ENCODE peak calls at places on chromosomes 7 and 10, in eight cellular contexts. G is RWPE1, E is neuronal stem cell, B is A549, P is SK-N-SH, L is stomach, W is PC-3, X is left lung. R is an unnamed sample.

GRCh38 chr10:75433216-75433615 is 1.8 kb downstream of the LRMDA start:
- DNase-seq in G (no peak), E (no peak), B (no peak), P (no peak), L (no peak), W (no peak), X (no peak), R (no peak)

GRCh38 chr7:27300401-27300800 is 57.8 kb downstream of the EVX1 start:
- DNase-seq in G (peak), E (no peak), B (no peak), P (no peak), L (no peak), W (peak), X (no peak), R (no peak)

GRCh38 chr7:93298671-93299070 is 66.5 kb downstream of the VPS50 start:
- DNase-seq in G (no peak), E (no peak), B (no peak), P (no peak), L (no peak), W (no peak), X (no peak), R (no peak)

GRCh38 chr10:112797908-112798307 is 152.1 kb upstream of the TCF7L2 start:
- DNase-seq in G (no peak), E (no peak), B (no peak), P (no peak), L (no peak), W (no peak), X (no peak), R (no peak)

GRCh38 chr7:91550931-91551330 is 286.7 kb downstream of the FZD1 start:
- DNase-seq in G (no peak), E (no peak), B (no peak), P (no peak), L (no peak), W (no peak), X (no peak), R (no peak)

GRCh38 chr10:111677747-111678146 is 505.8 kb downstream of the GPAM start:
- DNase-seq in G (no peak), E (no peak), B (no peak), P (peak), L (no peak), W (no peak), X (no peak), R (no peak)

GRCh38 chr7:85950418-85950817 is 693.3 kb upstream of the GRM3 start:
- DNase-seq in G (no peak), E (no peak), B (no peak), P (no peak), L (no peak), W (no peak), X (no peak), R (no peak)

GRCh38 chr7:124033093-124033806 is 383 bp upstream of the TMEM229A start:
- DNase-seq in G (no peak), E (peak), B (no peak), P (peak), L (peak), W (no peak), X (peak), R (peak)

GRCh38 chr7:150451097-150451793 is 815 bp downstream of the GIMAP8 start:
- DNase-seq in G (no peak), E (no peak), B (no peak), P (no peak), L (no peak), W (no peak), X (peak), R (no peak)

GRCh38 chr7:140342732-140343514 is 55.4 kb downstream of the SLC37A3 start:
- DNase-seq in G (no peak), E (no peak), B (peak), P (peak), L (peak), W (peak), X (no peak), R (no peak)

GRCh38 chr7:155007947-155008346 is 5.0 kb upstream of the PAXIP1 start:
- DNase-seq in G (no peak), E (peak), B (peak), P (peak), L (no peak), W (no peak), X (no peak), R (no peak)

GRCh38 chr7:18861514-18861913 is 255.9 kb downstream of the TWIST1 start:
- DNase-seq in G (no peak), E (no peak), B (no peak), P (no peak), L (no peak), W (peak), X (no peak), R (no peak)

GRCh38 chr10:77418211-77418640 is 219.4 kb downstream of the KCNMA1 start:
- DNase-seq in G (no peak), E (no peak), B (no peak), P (no peak), L (no peak), W (no peak), X (no peak), R (no peak)

GRCh38 chr7:45626441-45627430 is 52.6 kb downstream of the ADCY1 start:
- DNase-seq in G (no peak), E (no peak), B (no peak), P (no peak), L (no peak), W (no peak), X (no peak), R (no peak)

GRCh38 chr7:94276046-94276445 is 118.6 kb upstream of the COL1A2 start:
- DNase-seq in G (no peak), E (no peak), B (no peak), P (peak), L (no peak), W (no peak), X (no peak), R (no peak)

GRCh38 chr7:77239471-77239870 is 39.9 kb upstream of the FGL2 start:
- DNase-seq in G (no peak), E (no peak), B (no peak), P (no peak), L (no peak), W (no peak), X (no peak), R (no peak)

GRCh38 chr10:86953747-86954680 is 3.4 kb downstream of the MMRN2 start:
- DNase-seq in G (no peak), E (no peak), B (no peak), P (no peak), L (no peak), W (no peak), X (no peak), R (no peak)

GRCh38 chr10:80472234-80473095 is 18.4 kb downstream of the TSPAN14 start:
- DNase-seq in G (peak), E (no peak), B (peak), P (no peak), L (no peak), W (no peak), X (no peak), R (no peak)

GRCh38 chr10:110395350-110396283 is 90.9 kb upstream of the SMNDC1 start:
- DNase-seq in G (no peak), E (no peak), B (peak), P (no peak), L (peak), W (peak), X (no peak), R (no peak)

GRCh38 chr7:11587048-11587447 is 244.9 kb downstream of the THSD7A start:
- DNase-seq in G (no peak), E (no peak), B (no peak), P (peak), L (no peak), W (no peak), X (no peak), R (no peak)

GRCh38 chr7:82343-83155 is 109.8 kb upstream of the FAM20C start:
- DNase-seq in G (peak), E (no peak), B (no peak), P (peak), L (peak), W (no peak), X (peak), R (no peak)

GRCh38 chr7:131400833-131401593 is 73.3 kb downstream of the MKLN1 start:
- DNase-seq in G (no peak), E (no peak), B (peak), P (no peak), L (no peak), W (peak), X (no peak), R (no peak)

GRCh38 chr10:32937824-32938482 is 20.1 kb downstream of the ITGB1 start:
- DNase-seq in G (no peak), E (no peak), B (peak), P (no peak), L (no peak), W (no peak), X (no peak), R (no peak)

GRCh38 chr7:91519241-91520200 is 255.3 kb downstream of the FZD1 start:
- DNase-seq in G (no peak), E (peak), B (no peak), P (no peak), L (no peak), W (no peak), X (no peak), R (no peak)

GRCh38 chr7:131753620-131754222 is 197.3 kb upstream of the PODXL start:
- DNase-seq in G (peak), E (no peak), B (peak), P (peak), L (no peak), W (peak), X (no peak), R (no peak)

GRCh38 chr10:11058965-11059364 is 41.3 kb downstream of the CELF2 start:
- DNase-seq in G (peak), E (no peak), B (no peak), P (no peak), L (no peak), W (no peak), X (no peak), R (no peak)

GRCh38 chr10:49281461-49281860 is 17.5 kb upstream of the C10orf71 start:
- DNase-seq in G (no peak), E (no peak), B (no peak), P (peak), L (peak), W (no peak), X (no peak), R (no peak)

GRCh38 chr10:53102424-53102823 is 329.8 kb upstream of the MBL2 start:
- DNase-seq in G (no peak), E (no peak), B (no peak), P (no peak), L (no peak), W (peak), X (no peak), R (no peak)

GRCh38 chr10:100882681-100883321 is 30.0 kb upstream of the SLF2 start:
- DNase-seq in G (no peak), E (no peak), B (no peak), P (no peak), L (no peak), W (no peak), X (no peak), R (no peak)

GRCh38 chr7:38863609-38864291 is 45.2 kb downstream of the VPS41 start:
- DNase-seq in G (peak), E (no peak), B (no peak), P (no peak), L (peak), W (peak), X (no peak), R (no peak)

GRCh38 chr10:115727114-115727513 is 545.9 kb downstream of the GFRA1 start:
- DNase-seq in G (no peak), E (no peak), B (no peak), P (peak), L (no peak), W (no peak), X (no peak), R (no peak)

GRCh38 chr10:97774811-97775294 is 3.1 kb upstream of the SFRP5 start:
- DNase-seq in G (no peak), E (no peak), B (no peak), P (no peak), L (peak), W (no peak), X (peak), R (no peak)

GRCh38 chr10:118102116-118102515 is 55.4 kb upstream of the RAB11FIP2 start:
- DNase-seq in G (no peak), E (no peak), B (no peak), P (no peak), L (no peak), W (no peak), X (no peak), R (no peak)

GRCh38 chr7:30778246-30779025 is 7.2 kb downstream of the MINDY4 start:
- DNase-seq in G (no peak), E (no peak), B (no peak), P (no peak), L (no peak), W (no peak), X (no peak), R (no peak)

GRCh38 chr10:12981570-12981969 is 19.9 kb downstream of the CCDC3 start:
- DNase-seq in G (peak), E (no peak), B (peak), P (no peak), L (no peak), W (peak), X (no peak), R (no peak)

GRCh38 chr10:120328647-120329046 is 128.4 kb upstream of the PLPP4 start:
- DNase-seq in G (no peak), E (no peak), B (no peak), P (no peak), L (no peak), W (no peak), X (no peak), R (no peak)

GRCh38 chr10:131888186-131888604 is 12.6 kb upstream of the PPP2R2D start:
- DNase-seq in G (peak), E (no peak), B (no peak), P (no peak), L (no peak), W (peak), X (no peak), R (no peak)

GRCh38 chr7:46932656-46933424 is 649.1 kb downstream of the TNS3 start:
- DNase-seq in G (peak), E (no peak), B (peak), P (peak), L (no peak), W (peak), X (no peak), R (no peak)

GRCh38 chr7:46933596-46933995 is 648.3 kb downstream of the TNS3 start:
- DNase-seq in G (no peak), E (no peak), B (no peak), P (no peak), L (no peak), W (no peak), X (no peak), R (no peak)

GRCh38 chr7:46934198-46934825 is 647.6 kb downstream of the TNS3 start:
- DNase-seq in G (no peak), E (no peak), B (no peak), P (no peak), L (no peak), W (no peak), X (no peak), R (no peak)

GRCh38 chr7:46930336-46930735 is 651.6 kb downstream of the TNS3 start:
- DNase-seq in G (peak), E (no peak), B (peak), P (no peak), L (no peak), W (peak), X (no peak), R (no peak)

DNA sequence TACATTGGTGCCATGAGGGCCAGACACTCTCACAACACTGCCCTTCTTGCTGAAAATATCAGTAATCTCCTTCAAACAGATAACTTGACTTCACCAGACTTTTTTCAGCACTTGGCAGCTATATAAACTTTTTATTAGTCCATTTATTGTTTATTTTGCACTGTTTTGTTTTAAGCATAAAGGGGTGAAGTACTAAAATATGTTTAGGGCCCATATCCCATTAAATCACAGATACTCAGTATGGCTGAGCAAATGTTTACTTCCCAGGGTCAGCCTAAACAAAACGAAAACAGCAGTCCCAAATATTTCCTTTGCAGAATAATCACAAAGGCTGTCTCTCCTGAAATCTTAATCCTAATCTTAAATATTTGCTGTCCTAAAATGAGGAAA is 649.6 kb downstream of the TNS3 start:
- DNase-seq in G (no peak), E (no peak), B (no peak), P (no peak), L (no peak), W (no peak), X (no peak), R (no peak)
- H3K27ac ChIP-seq in G (no peak), E (no peak), B (peak), P (peak), L (no peak), W (no peak), X (no peak), R (no peak)

DNA sequence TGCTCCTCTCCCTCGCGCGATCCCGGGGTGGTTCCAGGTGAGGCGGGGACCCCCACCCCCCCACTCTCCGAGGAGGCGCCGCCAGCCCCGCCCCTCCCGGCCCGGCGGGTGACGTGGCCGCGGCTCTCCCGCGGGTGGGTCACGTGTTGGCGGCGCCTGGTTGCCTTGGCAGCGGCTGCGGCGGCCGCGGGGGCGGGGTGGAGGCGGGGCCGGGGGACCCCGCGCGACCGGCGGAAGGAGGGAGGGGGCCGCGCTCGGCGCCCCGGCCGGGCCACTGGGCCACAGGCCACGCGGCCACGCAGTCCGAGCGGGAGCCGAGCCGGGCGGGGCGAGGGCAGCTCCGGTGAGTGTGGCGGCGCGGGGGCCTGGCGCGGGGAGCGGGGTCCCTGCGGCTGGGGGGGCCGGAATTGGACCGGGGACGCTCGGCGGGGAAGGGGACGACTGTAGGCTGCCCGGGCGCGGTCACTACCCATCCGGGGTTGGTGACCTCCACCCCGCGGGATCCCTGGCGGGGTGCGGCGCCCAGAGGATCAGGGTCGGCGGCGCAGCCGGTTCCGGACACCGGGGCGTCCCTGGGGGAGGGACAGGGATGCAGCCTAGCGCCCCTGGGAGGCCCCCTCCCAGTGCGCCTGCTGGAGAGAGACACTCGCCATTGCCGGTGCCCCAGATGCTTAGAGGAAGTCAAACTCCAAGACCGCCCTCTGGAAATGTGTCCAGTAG is at the start of gene ORAI2:
- DNase-seq in G (peak), E (peak), B (peak), P (peak), L (peak), W (peak), X (peak), R (peak)
- H3K27ac ChIP-seq in G (peak), E (peak), B (peak), P (peak), L (peak), W (no peak), X (peak), R (peak)

GRCh38 chr7:22843681-22844309 is 21.1 kb upstream of the TOMM7 start:
- DNase-seq in G (no peak), E (peak), B (no peak), P (no peak), L (no peak), W (no peak), X (no peak), R (no peak)

GRCh38 chr7:22845221-22845844 is 22.7 kb upstream of the TOMM7 start:
- DNase-seq in G (no peak), E (no peak), B (no peak), P (no peak), L (no peak), W (no peak), X (no peak), R (no peak)

GRCh38 chr7:22842383-22842903 is 19.8 kb upstream of the TOMM7 start:
- DNase-seq in G (no peak), E (no peak), B (no peak), P (no peak), L (no peak), W (no peak), X (no peak), R (no peak)

GRCh38 chr7:22841954-22842353 is 19.3 kb upstream of the TOMM7 start:
- DNase-seq in G (no peak), E (no peak), B (no peak), P (no peak), L (no peak), W (no peak), X (no peak), R (no peak)

DNA sequence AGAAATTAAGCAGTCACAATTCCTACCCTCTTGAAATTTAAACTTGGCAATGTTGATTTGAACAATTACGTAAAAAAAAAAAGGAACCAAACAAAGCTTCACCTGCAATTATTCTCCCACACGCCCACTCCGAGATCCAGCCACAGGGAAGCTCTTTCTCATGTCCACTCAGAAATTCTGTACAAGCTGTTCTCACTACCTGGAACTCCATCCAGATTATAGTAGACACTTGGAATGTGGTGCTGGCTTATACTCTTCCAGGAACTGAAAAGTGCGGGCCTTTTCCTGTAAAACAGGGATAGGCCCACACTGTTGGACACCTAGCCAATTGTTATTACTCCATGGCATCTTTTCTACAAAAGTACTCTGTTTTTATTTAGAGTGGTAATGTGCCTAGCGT is 20.3 kb upstream of the TOMM7 start:
- DNase-seq in G (no peak), E (no peak), B (no peak), P (no peak), L (no peak), W (no peak), X (no peak), R (no peak)
- H3K27ac ChIP-seq in G (no peak), E (no peak), B (no peak), P (no peak), L (peak), W (no peak), X (no peak), R (peak)

DNA sequence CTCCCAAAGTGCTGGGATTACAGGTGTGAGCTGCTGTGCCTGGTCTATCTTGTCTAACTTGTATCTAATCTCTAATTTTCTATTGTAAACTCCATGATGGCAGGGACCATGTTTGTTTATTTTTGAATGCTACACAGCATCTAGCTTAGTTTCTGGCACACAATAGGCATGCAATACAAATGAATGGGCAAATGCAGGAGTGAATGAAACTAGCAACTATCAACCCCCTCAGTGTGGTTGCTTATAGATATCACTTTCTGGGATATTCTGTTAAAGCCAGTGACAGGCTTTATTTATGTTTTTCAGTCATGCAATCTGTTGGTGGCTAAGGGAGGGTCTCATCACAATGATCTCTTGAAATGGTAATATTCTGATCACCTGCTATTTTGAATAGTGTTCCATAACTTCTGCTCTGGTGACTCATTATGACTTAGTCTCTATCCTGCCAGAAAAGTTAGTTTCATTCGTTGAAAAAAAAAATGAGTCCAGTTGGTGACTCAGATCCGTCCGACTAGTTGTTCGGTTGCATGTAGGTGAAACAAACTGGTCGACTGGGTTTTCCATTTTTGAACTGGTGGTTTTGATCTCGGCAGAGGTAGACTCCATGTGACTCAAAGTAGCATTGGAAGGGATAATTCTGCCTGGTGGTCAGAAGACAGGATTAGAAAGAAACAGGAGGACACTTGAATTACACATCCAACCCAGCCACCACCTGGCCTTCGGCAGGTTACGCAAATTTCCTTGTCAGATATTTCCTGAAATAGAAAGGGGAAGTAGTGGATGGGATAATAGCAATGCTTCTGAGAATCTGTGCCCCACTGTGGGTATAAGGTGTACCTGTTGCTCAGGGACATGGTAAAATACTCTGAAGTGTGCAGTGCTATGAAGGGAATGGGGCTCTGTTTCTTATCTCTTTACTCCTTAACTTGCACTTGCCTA is 76.8 kb downstream of the GATA3 start:
- DNase-seq in G (peak), E (no peak), B (peak), P (no peak), L (no peak), W (peak), X (no peak), R (no peak)
- H3K27ac ChIP-seq in G (no peak), E (no peak), B (no peak), P (peak), L (no peak), W (peak), X (no peak), R (no peak)